ENCODE peak calls at places on chromosomes 7 and 10, in four cellular contexts. M is neural progenitor cell, L is GM23338, V is GM23248. I is an unnamed sample.

GRCh38 chr10:98380493-98381339 is 34.3 kb downstream of the PYROXD2 start:
- DNase-seq in M (no peak), L (no peak), V (no peak), I (no peak)

GRCh38 chr7:1937252-1937605 is 267.2 kb downstream of the ELFN1 start:
- DNase-seq in M (no peak), L (no peak), V (no peak), I (no peak)

GRCh38 chr10:119500796-119501195 is 41.7 kb downstream of the RGS10 start:
- DNase-seq in M (no peak), L (no peak), V (no peak), I (no peak)

GRCh38 chr7:158685727-158686126 is 18.9 kb downstream of the NCAPG2 start:
- DNase-seq in M (no peak), L (no peak), V (peak; percentile 57), I (no peak)

GRCh38 chr7:47937065-47937687 is 11.1 kb downstream of the PKD1L1 start:
- DNase-seq in M (peak; percentile 20), L (no peak), V (no peak), I (no peak)

GRCh38 chr10:60853107-60853506 is 74.8 kb downstream of the CDK1 start:
- DNase-seq in M (no peak), L (no peak), V (peak; percentile 6), I (no peak)

GRCh38 chr7:108244110-108244509 is 113.9 kb upstream of the LAMB4 start:
- DNase-seq in M (no peak), L (no peak), V (no peak), I (no peak)

GRCh38 chr7:42236266-42237161 is 495 bp downstream of the GLI3 start:
- DNase-seq in M (peak; percentile 80), L (peak; percentile 80), V (peak; percentile 85), I (no peak)

GRCh38 chr7:30934225-30934624 is 22.6 kb downstream of the AQP1 start:
- DNase-seq in M (no peak), L (no peak), V (no peak), I (no peak)

GRCh38 chr10:44125879-44126675 is 258.8 kb downstream of the CXCL12 start:
- DNase-seq in M (no peak), L (no peak), V (peak; percentile 93), I (no peak)

GRCh38 chr7:130047801-130048200 is 3.4 kb downstream of the ZC3HC1 start:
- DNase-seq in M (no peak), L (no peak), V (no peak), I (no peak)

GRCh38 chr10:129161184-129161583 is 305.9 kb upstream of the MGMT start:
- DNase-seq in M (peak; percentile 42), L (peak; percentile 91), V (peak; percentile 3), I (no peak)

GRCh38 chr10:69217119-69217754 is 2.9 kb upstream of the HKDC1 start:
- DNase-seq in M (no peak), L (no peak), V (peak; percentile 86), I (peak; percentile 40)

GRCh38 chr7:66145404-66145843 is 30.8 kb downstream of the CRCP start:
- DNase-seq in M (no peak), L (no peak), V (peak; percentile 32), I (no peak)

GRCh38 chr7:2431260-2431867 is 28.0 kb downstream of the CHST12 start:
- DNase-seq in M (peak; percentile 42), L (peak; percentile 80), V (peak; percentile 19), I (no peak)

GRCh38 chr7:27695096-27695495 is 32.4 kb upstream of the HIBADH start:
- DNase-seq in M (no peak), L (no peak), V (no peak), I (no peak)

GRCh38 chr7:125605241-125605640 is 675.6 kb upstream of the POT1 start:
- DNase-seq in M (no peak), L (no peak), V (peak; percentile 0), I (no peak)

GRCh38 chr10:44517635-44518034 is 132.7 kb upstream of the CXCL12 start:
- DNase-seq in M (peak; percentile 17), L (peak; percentile 68), V (peak; percentile 18), I (no peak)

GRCh38 chr10:101675115-101675514 is 19.9 kb downstream of the FBXW4 start:
- DNase-seq in M (no peak), L (no peak), V (no peak), I (no peak)

GRCh38 chr10:6301482-6302083 is 98.9 kb downstream of the PFKFB3 start:
- DNase-seq in M (no peak), L (no peak), V (no peak), I (no peak)

GRCh38 chr10:129035052-129035805 is 431.8 kb upstream of the MGMT start:
- DNase-seq in M (no peak), L (no peak), V (peak; percentile 19), I (no peak)

GRCh38 chr7:142835487-142835886 is 19.4 kb upstream of the EPHB6 start:
- DNase-seq in M (no peak), L (peak; percentile 36), V (no peak), I (no peak)

GRCh38 chr7:16514729-16515128 is 11.9 kb upstream of the LRRC72 start:
- DNase-seq in M (no peak), L (no peak), V (no peak), I (no peak)

GRCh38 chr7:47285860-47286491 is 295.9 kb downstream of the TNS3 start:
- DNase-seq in M (no peak), L (peak; percentile 16), V (peak; percentile 85), I (no peak)

GRCh38 chr7:32335107-32335506 is 155.1 kb downstream of the LSM5 start:
- DNase-seq in M (no peak), L (no peak), V (peak; percentile 9), I (no peak)

GRCh38 chr7:111942450-111943081 is 263.6 kb downstream of the DOCK4 start:
- DNase-seq in M (no peak), L (no peak), V (no peak), I (no peak)

GRCh38 chr10:77228559-77228958 is 409.0 kb downstream of the KCNMA1 start:
- DNase-seq in M (no peak), L (no peak), V (no peak), I (no peak)

GRCh38 chr7:38054199-38054598 is 123.8 kb upstream of the STARD3NL start:
- DNase-seq in M (no peak), L (peak; percentile 21), V (no peak), I (no peak)

GRCh38 chr10:112741830-112742402 is 208.1 kb upstream of the TCF7L2 start:
- DNase-seq in M (no peak), L (no peak), V (no peak), I (peak; percentile 91)

GRCh38 chr7:10977113-10977512 is 3.4 kb downstream of the PHF14 start:
- DNase-seq in M (no peak), L (no peak), V (no peak), I (no peak)

GRCh38 chr7:44581426-44581906 is 565 bp downstream of the TMED4 start:
- DNase-seq in M (no peak), L (peak; percentile 25), V (peak; percentile 41), I (peak; percentile 44)

GRCh38 chr7:99099499-99100077 is 44.3 kb downstream of the SMURF1 start:
- DNase-seq in M (no peak), L (no peak), V (peak; percentile 61), I (no peak)

GRCh38 chr7:99096124-99096887 is 47.6 kb downstream of the SMURF1 start:
- DNase-seq in M (no peak), L (no peak), V (no peak), I (no peak)

GRCh38 chr7:99098317-99098823 is 45.5 kb downstream of the SMURF1 start:
- DNase-seq in M (no peak), L (no peak), V (peak; percentile 25), I (no peak)

GRCh38 chr7:99098824-99099498 is 44.9 kb downstream of the SMURF1 start:
- DNase-seq in M (no peak), L (peak; percentile 86), V (peak; percentile 71), I (peak; percentile 66)

GRCh38 chr7:99097730-99098129 is 46.2 kb downstream of the SMURF1 start:
- DNase-seq in M (no peak), L (no peak), V (no peak), I (no peak)
- H3K79me2 ChIP-seq in M (peaks cover 99% of the 10 kb centered on the region), L (peaks cover 95% of the 10 kb centered on the region), V (peaks cover 98% of the 10 kb centered on the region), I (peaks cover 100% of the 10 kb centered on the region)

DNA sequence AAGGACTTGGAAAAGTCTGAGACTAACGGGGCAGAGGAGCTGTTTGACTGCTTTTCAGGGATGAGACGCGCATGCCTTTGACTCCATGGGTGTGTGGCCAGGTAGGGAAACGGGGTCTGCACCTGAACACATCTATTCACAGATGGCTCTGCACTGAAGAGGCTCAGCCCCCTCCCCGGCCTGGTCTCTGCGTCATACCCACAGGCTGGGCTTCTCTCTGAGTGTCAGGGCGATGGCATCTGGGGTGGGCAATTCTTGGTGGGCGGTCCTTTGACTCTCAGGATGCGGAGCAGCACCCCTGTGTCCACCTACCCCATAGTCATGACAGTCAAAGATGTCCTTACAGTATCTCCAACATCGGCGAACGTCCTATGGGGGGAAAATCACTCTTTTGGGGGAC is 23.0 kb downstream of the PFKP start:
- DNase-seq in M (no peak), L (no peak), V (no peak), I (no peak)
- H3F3A ChIP-seq in M (peaks cover 4% of the 10 kb centered on the region), L (no peaks in the 10 kb centered on the region), V (peaks cover 30% of the 10 kb centered on the region), I (peaks cover 37% of the 10 kb centered on the region)

GRCh38 chr10:131200856-131201470 is 110.6 kb downstream of the TCERG1L start:
- DNase-seq in M (no peak), L (no peak), V (no peak), I (no peak)
- H3K4me1 ChIP-seq in M (peaks cover 14% of the 10 kb centered on the region), L (no peaks in the 10 kb centered on the region), V (no peaks in the 10 kb centered on the region), I (no peaks in the 10 kb centered on the region)

GRCh38 chr7:52854681-52855080 is 180.8 kb upstream of the POM121L12 start:
- DNase-seq in M (no peak), L (no peak), V (no peak), I (no peak)
- H3K79me2 ChIP-seq in M (no peaks in the 10 kb centered on the region), L (no peaks in the 10 kb centered on the region), V (no peaks in the 10 kb centered on the region), I (no peaks in the 10 kb centered on the region)

GRCh38 chr10:1044964-1045363 is 4.0 kb downstream of the IDI1 start:
- DNase-seq in M (no peak), L (no peak), V (no peak), I (no peak)

GRCh38 chr10:1041514-1041913 is 7.4 kb downstream of the IDI1 start:
- DNase-seq in M (no peak), L (no peak), V (no peak), I (no peak)

GRCh38 chr10:1044146-1044545 is 4.8 kb downstream of the IDI1 start:
- DNase-seq in M (no peak), L (no peak), V (no peak), I (no peak)

GRCh38 chr10:1045415-1045814 is 3.5 kb downstream of the IDI1 start:
- DNase-seq in M (no peak), L (no peak), V (no peak), I (no peak)

GRCh38 chr10:1043532-1043995 is 5.4 kb downstream of the IDI1 start:
- DNase-seq in M (no peak), L (no peak), V (no peak), I (no peak)
- H3F3A ChIP-seq in M (peaks cover 56% of the 10 kb centered on the region), L (peaks cover 36% of the 10 kb centered on the region), V (peaks cover 5% of the 10 kb centered on the region), I (peaks cover 17% of the 10 kb centered on the region)